ENCODE peak calls at places on chromosomes 6 and 20, in five cellular contexts. One of them, this sample, is unnamed.

GRCh38 chr20:3934628-3935027 is 45.4 kb downstream of the PANK2 start:
- DNase-seq in GM23338: no peak
- DNase-seq in effector memory CD4-positive, alpha-beta T cell: no peak
- DNase-seq in brain microvascular endothelial cell: no peak
- DNase-seq in AG04449: no peak
- DNase-seq in this sample: no peak

GRCh38 chr6:146883640-146884531 is 285.1 kb downstream of the ADGB start:
- DNase-seq in brain microvascular endothelial cell: no peak
- DNase-seq in GM23338: no peak
- DNase-seq in effector memory CD4-positive, alpha-beta T cell: no peak
- DNase-seq in AG04449: no peak
- DNase-seq in this sample: no peak

GRCh38 chr6:170137911-170138910 is 152.7 kb downstream of the DLL1 start:
- DNase-seq in brain microvascular endothelial cell: no peak
- DNase-seq in GM23338: no peak
- DNase-seq in effector memory CD4-positive, alpha-beta T cell: no peak
- DNase-seq in AG04449: no peak
- DNase-seq in this sample: no peak

GRCh38 chr6:96460052-96460700 is 61.4 kb upstream of the UFL1 start:
- DNase-seq in effector memory CD4-positive, alpha-beta T cell: no peak
- DNase-seq in GM23338: no peak
- DNase-seq in AG04449: no peak
- DNase-seq in brain microvascular endothelial cell: no peak
- DNase-seq in this sample: no peak

GRCh38 chr6:139762587-139763031 is 388.2 kb upstream of the CITED2 start:
- DNase-seq in AG04449: no peak
- DNase-seq in effector memory CD4-positive, alpha-beta T cell: no peak
- DNase-seq in brain microvascular endothelial cell: no peak
- DNase-seq in GM23338: no peak
- DNase-seq in this sample: no peak

GRCh38 chr6:139608872-139609271 is 234.4 kb upstream of the CITED2 start:
- DNase-seq in effector memory CD4-positive, alpha-beta T cell: no peak
- DNase-seq in GM23338: no peak
- DNase-seq in AG04449: no peak
- DNase-seq in brain microvascular endothelial cell: no peak
- DNase-seq in this sample: no peak

GRCh38 chr6:42962502-42963178 is 2.1 kb downstream of the GNMT start:
- DNase-seq in AG04449: no peak
- DNase-seq in GM23338: no peak
- DNase-seq in effector memory CD4-positive, alpha-beta T cell: no peak
- DNase-seq in brain microvascular endothelial cell: no peak
- DNase-seq in this sample: no peak

GRCh38 chr20:3165473-3166337 is 6.0 kb upstream of the FASTKD5 start:
- DNase-seq in AG04449: no peak
- DNase-seq in effector memory CD4-positive, alpha-beta T cell: no peak
- DNase-seq in GM23338: no peak
- DNase-seq in brain microvascular endothelial cell: no peak
- DNase-seq in this sample: no peak

GRCh38 chr6:133551436-133551835 is 310.3 kb downstream of the EYA4 start:
- DNase-seq in GM23338: no peak
- DNase-seq in brain microvascular endothelial cell: no peak
- DNase-seq in effector memory CD4-positive, alpha-beta T cell: no peak
- DNase-seq in AG04449: no peak
- DNase-seq in this sample: no peak

GRCh38 chr20:1671891-1672669 is 14.5 kb upstream of the SIRPG start:
- DNase-seq in GM23338: no peak
- DNase-seq in effector memory CD4-positive, alpha-beta T cell: no peak
- DNase-seq in AG04449: no peak
- DNase-seq in brain microvascular endothelial cell: no peak
- DNase-seq in this sample: peak

GRCh38 chr6:34546551-34547321 is 9.4 kb downstream of the SPDEF start:
- DNase-seq in AG04449: no peak
- DNase-seq in effector memory CD4-positive, alpha-beta T cell: no peak
- DNase-seq in brain microvascular endothelial cell: no peak
- DNase-seq in GM23338: no peak
- DNase-seq in this sample: no peak

GRCh38 chr6:137530404-137530803 is 36.2 kb upstream of the OLIG3 start:
- DNase-seq in brain microvascular endothelial cell: no peak
- DNase-seq in GM23338: peak
- DNase-seq in AG04449: no peak
- DNase-seq in effector memory CD4-positive, alpha-beta T cell: no peak
- DNase-seq in this sample: no peak

GRCh38 chr6:167127785-167128531 is 5.1 kb downstream of the CCR6 start:
- DNase-seq in effector memory CD4-positive, alpha-beta T cell: no peak
- DNase-seq in GM23338: no peak
- DNase-seq in AG04449: no peak
- DNase-seq in brain microvascular endothelial cell: no peak
- DNase-seq in this sample: no peak

GRCh38 chr6:148152244-148152643 is 190.4 kb upstream of the SASH1 start:
- DNase-seq in brain microvascular endothelial cell: no peak
- DNase-seq in GM23338: no peak
- DNase-seq in AG04449: no peak
- DNase-seq in effector memory CD4-positive, alpha-beta T cell: no peak
- DNase-seq in this sample: no peak

GRCh38 chr6:124022641-124023040 is 219.0 kb downstream of the NKAIN2 start:
- DNase-seq in brain microvascular endothelial cell: no peak
- DNase-seq in AG04449: no peak
- DNase-seq in effector memory CD4-positive, alpha-beta T cell: no peak
- DNase-seq in GM23338: peak
- DNase-seq in this sample: no peak
- H3K4me3 ChIP-seq in brain microvascular endothelial cell: no peak
- H3K4me3 ChIP-seq in AG04449: no peak
- H3K4me3 ChIP-seq in effector memory CD4-positive, alpha-beta T cell: no peak
- H3K4me3 ChIP-seq in GM23338: no peak
- H3K4me3 ChIP-seq in this sample: no peak

DNA sequence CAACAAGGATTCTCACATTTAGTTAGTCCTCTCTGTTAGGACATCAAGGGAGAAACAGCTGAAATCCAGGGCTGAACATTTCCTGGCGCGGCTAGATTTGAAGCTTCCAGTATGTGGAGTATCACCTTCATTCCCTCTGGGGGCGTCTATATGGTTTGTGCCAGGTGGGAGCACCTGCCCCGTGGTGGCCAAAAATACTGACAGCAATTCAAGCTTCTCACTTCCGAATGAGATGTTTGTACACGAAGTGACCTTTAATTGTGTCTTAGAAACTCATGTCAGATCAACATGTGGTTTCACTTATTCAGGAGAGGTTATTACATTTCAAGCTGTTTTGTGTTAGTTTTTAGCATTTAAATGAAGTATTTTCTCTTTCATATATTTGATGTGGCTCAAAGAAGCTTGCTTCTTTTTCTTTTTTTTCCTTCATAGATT is 67.3 kb upstream of the ZNF217 start:
- DNase-seq in effector memory CD4-positive, alpha-beta T cell: no peak
- DNase-seq in AG04449: no peak
- DNase-seq in brain microvascular endothelial cell: no peak
- DNase-seq in GM23338: peak
- DNase-seq in this sample: no peak
- H3K4me3 ChIP-seq in effector memory CD4-positive, alpha-beta T cell: peak
- H3K4me3 ChIP-seq in AG04449: no peak
- H3K4me3 ChIP-seq in brain microvascular endothelial cell: no peak
- H3K4me3 ChIP-seq in GM23338: peak
- H3K4me3 ChIP-seq in this sample: no peak

GRCh38 chr6:26207248-26207801 is 120.1 kb downstream of the HFE start:
- DNase-seq in effector memory CD4-positive, alpha-beta T cell: no peak
- DNase-seq in GM23338: no peak
- DNase-seq in brain microvascular endothelial cell: no peak
- DNase-seq in AG04449: no peak
- DNase-seq in this sample: no peak
- H3K4me3 ChIP-seq in effector memory CD4-positive, alpha-beta T cell: no peak
- H3K4me3 ChIP-seq in GM23338: peak
- H3K4me3 ChIP-seq in brain microvascular endothelial cell: no peak
- H3K4me3 ChIP-seq in AG04449: no peak
- H3K4me3 ChIP-seq in this sample: peak

DNA sequence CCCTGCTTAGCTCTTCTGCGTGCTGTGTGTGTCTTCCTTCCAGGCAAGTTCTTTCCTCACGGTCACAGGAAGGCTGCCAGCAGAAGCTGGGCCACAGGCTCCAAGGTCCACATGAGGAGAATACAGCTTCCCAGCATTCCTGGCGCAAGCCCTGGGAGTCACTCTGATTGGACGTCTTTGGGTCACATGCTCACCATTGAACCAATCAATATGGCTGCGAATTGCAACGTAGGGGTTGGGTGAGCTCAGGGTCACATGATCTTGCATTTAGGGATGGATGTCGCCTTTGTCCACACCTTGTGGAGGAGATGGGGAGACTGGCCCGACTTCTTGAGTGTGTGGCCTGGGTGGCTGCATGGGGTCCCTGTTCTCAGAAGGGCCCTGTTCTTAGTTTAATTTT is 149.4 kb downstream of the CDH26 start:
- DNase-seq in GM23338: no peak
- DNase-seq in AG04449: no peak
- DNase-seq in brain microvascular endothelial cell: no peak
- DNase-seq in effector memory CD4-positive, alpha-beta T cell: no peak
- DNase-seq in this sample: no peak
- H3K4me3 ChIP-seq in GM23338: no peak
- H3K4me3 ChIP-seq in AG04449: no peak
- H3K4me3 ChIP-seq in brain microvascular endothelial cell: no peak
- H3K4me3 ChIP-seq in effector memory CD4-positive, alpha-beta T cell: no peak
- H3K4me3 ChIP-seq in this sample: no peak

GRCh38 chr6:28633445-28634215 is 107.9 kb downstream of the GPX5 start:
- DNase-seq in brain microvascular endothelial cell: no peak
- DNase-seq in AG04449: no peak
- DNase-seq in GM23338: peak
- DNase-seq in effector memory CD4-positive, alpha-beta T cell: no peak
- DNase-seq in this sample: no peak
- H3K4me3 ChIP-seq in brain microvascular endothelial cell: no peak
- H3K4me3 ChIP-seq in AG04449: no peak
- H3K4me3 ChIP-seq in GM23338: peak
- H3K4me3 ChIP-seq in effector memory CD4-positive, alpha-beta T cell: no peak
- H3K4me3 ChIP-seq in this sample: no peak

GRCh38 chr20:58218665-58219341 is 9.7 kb downstream of the ANKRD60 start:
- DNase-seq in GM23338: no peak
- DNase-seq in AG04449: no peak
- DNase-seq in brain microvascular endothelial cell: no peak
- DNase-seq in effector memory CD4-positive, alpha-beta T cell: no peak
- DNase-seq in this sample: no peak
- H3K4me3 ChIP-seq in GM23338: no peak
- H3K4me3 ChIP-seq in AG04449: no peak
- H3K4me3 ChIP-seq in brain microvascular endothelial cell: no peak
- H3K4me3 ChIP-seq in effector memory CD4-positive, alpha-beta T cell: no peak
- H3K4me3 ChIP-seq in this sample: no peak

GRCh38 chr20:46186210-46186609 is 68.1 kb downstream of the CD40 start:
- DNase-seq in effector memory CD4-positive, alpha-beta T cell: no peak
- DNase-seq in AG04449: no peak
- DNase-seq in GM23338: no peak
- DNase-seq in brain microvascular endothelial cell: no peak
- DNase-seq in this sample: no peak

GRCh38 chr20:46183768-46184167 is 65.7 kb downstream of the CD40 start:
- DNase-seq in AG04449: no peak
- DNase-seq in brain microvascular endothelial cell: no peak
- DNase-seq in GM23338: no peak
- DNase-seq in effector memory CD4-positive, alpha-beta T cell: no peak
- DNase-seq in this sample: no peak

GRCh38 chr20:46182271-46182670 is 64.2 kb downstream of the CD40 start:
- DNase-seq in GM23338: no peak
- DNase-seq in effector memory CD4-positive, alpha-beta T cell: no peak
- DNase-seq in AG04449: no peak
- DNase-seq in brain microvascular endothelial cell: no peak
- DNase-seq in this sample: no peak

GRCh38 chr20:46182801-46183200 is 64.7 kb downstream of the CD40 start:
- DNase-seq in brain microvascular endothelial cell: no peak
- DNase-seq in GM23338: no peak
- DNase-seq in AG04449: no peak
- DNase-seq in effector memory CD4-positive, alpha-beta T cell: no peak
- DNase-seq in this sample: no peak

GRCh38 chr20:46185353-46185752 is 67.2 kb downstream of the CD40 start:
- DNase-seq in brain microvascular endothelial cell: no peak
- DNase-seq in effector memory CD4-positive, alpha-beta T cell: no peak
- DNase-seq in AG04449: no peak
- DNase-seq in GM23338: no peak
- DNase-seq in this sample: no peak
- H3K4me3 ChIP-seq in brain microvascular endothelial cell: no peak
- H3K4me3 ChIP-seq in effector memory CD4-positive, alpha-beta T cell: no peak
- H3K4me3 ChIP-seq in AG04449: no peak
- H3K4me3 ChIP-seq in GM23338: no peak
- H3K4me3 ChIP-seq in this sample: no peak

DNA sequence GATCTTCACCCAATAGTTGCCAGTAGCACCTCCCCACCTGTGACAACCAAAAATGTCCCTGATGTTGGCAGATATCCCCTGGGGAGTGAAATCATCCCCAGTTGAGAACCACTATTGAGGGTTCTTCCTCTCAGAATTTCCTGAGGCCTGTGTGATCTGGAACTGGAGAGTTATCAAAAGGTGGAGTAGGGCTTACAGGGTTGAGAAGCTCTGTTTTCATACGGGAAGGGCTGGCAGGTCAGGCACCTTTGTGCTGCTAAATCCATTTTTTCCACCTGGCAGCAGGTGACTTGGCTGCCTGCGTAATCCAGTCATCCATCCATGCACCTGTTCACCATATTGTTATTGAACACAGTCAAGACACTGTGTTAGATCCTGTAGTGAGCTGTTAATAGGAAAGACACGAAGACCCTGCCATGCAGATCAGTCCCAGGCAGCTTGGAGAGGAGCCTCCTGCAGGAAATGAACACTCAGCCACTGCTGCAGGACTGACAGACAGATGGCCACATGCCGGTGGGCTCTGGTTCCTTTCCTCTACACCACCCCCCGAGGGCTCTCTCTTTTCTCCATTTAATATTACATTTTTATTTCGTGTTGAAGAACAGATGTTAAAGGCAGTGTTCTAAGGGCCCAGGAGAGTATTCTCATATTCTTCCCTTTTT is 5.4 kb downstream of the DUSP22 start:
- DNase-seq in effector memory CD4-positive, alpha-beta T cell: no peak
- DNase-seq in brain microvascular endothelial cell: no peak
- DNase-seq in AG04449: no peak
- DNase-seq in GM23338: no peak
- DNase-seq in this sample: no peak
- H3K4me3 ChIP-seq in effector memory CD4-positive, alpha-beta T cell: no peak
- H3K4me3 ChIP-seq in brain microvascular endothelial cell: no peak
- H3K4me3 ChIP-seq in AG04449: no peak
- H3K4me3 ChIP-seq in GM23338: no peak
- H3K4me3 ChIP-seq in this sample: no peak